ENCODE peak calls at places on chromosomes 3 and 15, in seven cellular contexts. One of them, this sample, is unnamed.

GRCh38 chr3:79027593-79027992 is 740.2 kb downstream of the ROBO1 start:
- DNase-seq in DMS153: no peak
- DNase-seq in AG20443: no peak
- DNase-seq in heart right ventricle: no peak
- DNase-seq in activated T-cell treated with anti-CD3 and anti-CD28 coated beads, Interleukin-2, amount 50 U/mL, for 48 hours: no peak
- DNase-seq in foreskin fibroblast: no peak
- DNase-seq in activated naive CD4-positive, alpha-beta T cell treated with anti-CD3 and anti-CD28 coated beads for 36 hours: no peak
- DNase-seq in this sample: no peak

GRCh38 chr15:27082019-27082418 is 111.0 kb downstream of the GABRG3 start:
- DNase-seq in heart right ventricle: no peak
- DNase-seq in activated naive CD4-positive, alpha-beta T cell treated with anti-CD3 and anti-CD28 coated beads for 36 hours: no peak
- DNase-seq in AG20443: no peak
- DNase-seq in foreskin fibroblast: no peak
- DNase-seq in DMS153: no peak
- DNase-seq in activated T-cell treated with anti-CD3 and anti-CD28 coated beads, Interleukin-2, amount 50 U/mL, for 48 hours: no peak
- DNase-seq in this sample: no peak

GRCh38 chr15:100172356-100173024 is 169.3 kb downstream of the ADAMTS17 start:
- DNase-seq in foreskin fibroblast: no peak
- DNase-seq in activated naive CD4-positive, alpha-beta T cell treated with anti-CD3 and anti-CD28 coated beads for 36 hours: no peak
- DNase-seq in activated T-cell treated with anti-CD3 and anti-CD28 coated beads, Interleukin-2, amount 50 U/mL, for 48 hours: no peak
- DNase-seq in AG20443: no peak
- DNase-seq in DMS153: no peak
- DNase-seq in heart right ventricle: no peak
- DNase-seq in this sample: no peak

GRCh38 chr3:190865828-190866227 is 3.3 kb upstream of the GMNC start:
- DNase-seq in activated T-cell treated with anti-CD3 and anti-CD28 coated beads, Interleukin-2, amount 50 U/mL, for 48 hours: no peak
- DNase-seq in foreskin fibroblast: no peak
- DNase-seq in AG20443: no peak
- DNase-seq in activated naive CD4-positive, alpha-beta T cell treated with anti-CD3 and anti-CD28 coated beads for 36 hours: no peak
- DNase-seq in DMS153: no peak
- DNase-seq in heart right ventricle: no peak
- DNase-seq in this sample: no peak

GRCh38 chr3:64259646-64260045 is 34.4 kb upstream of the PRICKLE2 start:
- DNase-seq in DMS153: no peak
- DNase-seq in activated T-cell treated with anti-CD3 and anti-CD28 coated beads, Interleukin-2, amount 50 U/mL, for 48 hours: no peak
- DNase-seq in AG20443: peak
- DNase-seq in foreskin fibroblast: no peak
- DNase-seq in activated naive CD4-positive, alpha-beta T cell treated with anti-CD3 and anti-CD28 coated beads for 36 hours: no peak
- DNase-seq in heart right ventricle: no peak
- DNase-seq in this sample: no peak

GRCh38 chr3:184317201-184317600 is 2.8 kb downstream of the EIF4G1 start:
- DNase-seq in DMS153: no peak
- DNase-seq in foreskin fibroblast: no peak
- DNase-seq in activated T-cell treated with anti-CD3 and anti-CD28 coated beads, Interleukin-2, amount 50 U/mL, for 48 hours: no peak
- DNase-seq in heart right ventricle: no peak
- DNase-seq in AG20443: no peak
- DNase-seq in activated naive CD4-positive, alpha-beta T cell treated with anti-CD3 and anti-CD28 coated beads for 36 hours: no peak
- DNase-seq in this sample: no peak

GRCh38 chr3:53221345-53221744 is 34.5 kb downstream of the TKT start:
- DNase-seq in foreskin fibroblast: no peak
- DNase-seq in activated T-cell treated with anti-CD3 and anti-CD28 coated beads, Interleukin-2, amount 50 U/mL, for 48 hours: no peak
- DNase-seq in DMS153: no peak
- DNase-seq in heart right ventricle: no peak
- DNase-seq in activated naive CD4-positive, alpha-beta T cell treated with anti-CD3 and anti-CD28 coated beads for 36 hours: no peak
- DNase-seq in AG20443: no peak
- DNase-seq in this sample: no peak

GRCh38 chr3:53318522-53318921 is 28.8 kb downstream of the DCP1A start:
- DNase-seq in DMS153: no peak
- DNase-seq in foreskin fibroblast: peak
- DNase-seq in AG20443: peak
- DNase-seq in activated T-cell treated with anti-CD3 and anti-CD28 coated beads, Interleukin-2, amount 50 U/mL, for 48 hours: no peak
- DNase-seq in activated naive CD4-positive, alpha-beta T cell treated with anti-CD3 and anti-CD28 coated beads for 36 hours: no peak
- DNase-seq in heart right ventricle: no peak
- DNase-seq in this sample: no peak

GRCh38 chr3:53716998-53717397 is 129.2 kb downstream of the CHDH start:
- DNase-seq in AG20443: no peak
- DNase-seq in activated T-cell treated with anti-CD3 and anti-CD28 coated beads, Interleukin-2, amount 50 U/mL, for 48 hours: no peak
- DNase-seq in heart right ventricle: no peak
- DNase-seq in foreskin fibroblast: no peak
- DNase-seq in DMS153: no peak
- DNase-seq in activated naive CD4-positive, alpha-beta T cell treated with anti-CD3 and anti-CD28 coated beads for 36 hours: no peak
- DNase-seq in this sample: no peak